ENCODE peak calls at places on chromosomes 1 and 21, in five cellular contexts. A, C, B, V and J are unnamed samples.

GRCh38 chr1:215566556-215567490 is at the start of gene KCTD3:
- DNase-seq in A (peak), C (peak), B (peak), V (peak), J (peak)

GRCh38 chr1:29708818-29709710 is 472.7 kb downstream of the PTPRU start:
- DNase-seq in A (no peak), C (peak), B (peak), V (peak), J (peak)

GRCh38 chr1:93969371-93969770 is 60.1 kb upstream of the GCLM start:
- DNase-seq in A (no peak), C (no peak), B (peak), V (no peak), J (no peak)

GRCh38 chr1:46053734-46054133 is 78.7 kb downstream of the PIK3R3 start:
- DNase-seq in A (no peak), C (no peak), B (no peak), V (no peak), J (no peak)

GRCh38 chr1:29634324-29635072 is 398.2 kb downstream of the PTPRU start:
- DNase-seq in A (no peak), C (no peak), B (no peak), V (no peak), J (no peak)

GRCh38 chr1:22949807-22950462 is 22.7 kb downstream of the LACTBL1 start:
- DNase-seq in A (no peak), C (no peak), B (no peak), V (no peak), J (no peak)

GRCh38 chr21:42854246-42855010 is 24.9 kb downstream of the WDR4 start:
- DNase-seq in A (no peak), C (no peak), B (no peak), V (no peak), J (no peak)

GRCh38 chr1:26388791-26389445 is 16.4 kb upstream of the ZNF683 start:
- DNase-seq in A (no peak), C (no peak), B (peak), V (no peak), J (no peak)

GRCh38 chr1:30512922-30513265 is 210.5 kb downstream of the MATN1 start:
- DNase-seq in A (no peak), C (no peak), B (no peak), V (no peak), J (no peak)

GRCh38 chr1:165738794-165739193 is 29.9 kb downstream of the TMCO1 start:
- DNase-seq in A (no peak), C (no peak), B (no peak), V (no peak), J (no peak)

GRCh38 chr1:31939484-31940329 is 1.5 kb upstream of the PTP4A2 start:
- DNase-seq in A (peak), C (peak), B (peak), V (peak), J (peak)

GRCh38 chr1:16396591-16396990 is 29.5 kb downstream of the SZRD1 start:
- DNase-seq in A (no peak), C (peak), B (peak), V (no peak), J (no peak)

GRCh38 chr1:5744911-5745431 is 247.3 kb downstream of the NPHP4 start:
- DNase-seq in A (no peak), C (no peak), B (no peak), V (peak), J (peak)

GRCh38 chr1:37033355-37034291 is 692 bp downstream of the GRIK3 start:
- DNase-seq in A (no peak), C (no peak), B (no peak), V (peak), J (peak)
- TF ChIP-seq EZH2 in A (no peak), C (peak), B (no peak), V (peak), J (peak)

GRCh38 chr1:175599212-175599681 is 144.1 kb downstream of the TNR start:
- DNase-seq in A (no peak), C (no peak), B (no peak), V (peak), J (no peak)
- TF ChIP-seq EZH2 in A (no peak), C (no peak), B (no peak), V (no peak), J (no peak)

GRCh38 chr1:11691928-11692711 is 610 bp downstream of the DRAXIN start:
- DNase-seq in A (no peak), C (no peak), B (no peak), V (peak), J (no peak)
- TF ChIP-seq EZH2 in A (no peak), C (peak), B (no peak), V (peak), J (no peak)

GRCh38 chr1:119896303-119896702 is at the start of gene ADAM30:
- DNase-seq in A (no peak), C (no peak), B (no peak), V (peak), J (no peak)
- TF ChIP-seq EZH2 in A (no peak), C (no peak), B (no peak), V (no peak), J (no peak)

DNA sequence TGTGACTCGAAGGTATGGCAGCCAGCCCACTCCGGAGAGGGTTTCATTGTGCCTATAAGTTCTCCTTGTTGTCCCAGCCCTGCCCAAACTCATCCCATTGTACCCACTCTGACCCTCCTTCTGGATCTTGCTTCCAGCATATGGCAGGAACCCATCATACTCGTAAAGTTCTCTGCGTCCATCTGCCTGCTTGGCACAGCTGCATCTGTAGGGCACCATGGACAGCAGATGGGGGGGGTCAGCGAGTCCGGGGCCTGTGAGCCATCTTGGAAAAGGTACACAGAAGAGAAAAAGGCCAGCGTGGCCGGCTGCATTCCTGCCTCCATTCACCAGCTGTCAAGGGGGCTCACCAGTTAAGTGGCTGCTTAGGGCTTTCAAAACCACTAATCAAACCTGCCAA is 94.9 kb upstream of the IGSF21 start:
- DNase-seq in A (no peak), C (no peak), B (no peak), V (peak), J (no peak)
- TF ChIP-seq EZH2 in A (no peak), C (no peak), B (no peak), V (no peak), J (no peak)